ENCODE peak calls at places on chromosome 2, in four cellular contexts. M is AG10803; V is stimulated activated CD8-positive, alpha-beta memory T cell treated with anti-CD3 and anti-CD28 coated beads, Interleukin-7, amount 100 ng/mL, for 4 hours; Z is endodermal cell. Q is an unnamed sample.

GRCh38 chr2:44547713-44548112 is 186.0 kb downstream of the CAMKMT start:
- DNase-seq in M (no peak), V (no peak), Z (no peak), Q (no peak)

GRCh38 chr2:102442967-102443828 is 20.2 kb downstream of the IL18RAP start:
- DNase-seq in V (peak; percentile 35), M (peak; percentile 17), Z (peak; percentile 63), Q (no peak)

GRCh38 chr2:147464737-147465437 is 379.9 kb upstream of the ACVR2A start:
- DNase-seq in Z (no peak), M (no peak), V (no peak), Q (no peak)

GRCh38 chr2:44938287-44939073 is 3.0 kb upstream of the SIX3 start:
- DNase-seq in V (no peak), M (no peak), Z (peak; percentile 88), Q (peak; percentile 78)

GRCh38 chr2:121289271-121289670 is 4.3 kb upstream of the TFCP2L1 start:
- DNase-seq in V (no peak), Z (no peak), M (no peak), Q (no peak)

GRCh38 chr2:124640221-124640750 is 615.2 kb downstream of the CNTNAP5 start:
- DNase-seq in M (no peak), V (no peak), Z (no peak), Q (no peak)

GRCh38 chr2:179107179-179107541 is 57.2 kb upstream of the CCDC141 start:
- DNase-seq in M (no peak), Z (no peak), V (no peak), Q (no peak)

GRCh38 chr2:159773876-159774275 is 24.1 kb downstream of the CD302 start:
- DNase-seq in M (no peak), Z (no peak), V (no peak), Q (no peak)

GRCh38 chr2:10617241-10617640 is 72.5 kb downstream of the NOL10 start:
- DNase-seq in M (no peak), V (no peak), Z (no peak), Q (no peak)

Q was measured in islet precursor cell.